ENCODE peak calls at places on chromosomes 4 and X, in seven cellular contexts. M is pancreas, Z is breast epithelium, V is Karpas-422, S is lower leg skin, L is cardiac muscle cell, O is PC-3. G is an unnamed sample.

GRCh38 chr4:28443786-28444412 is 1583.3 kb downstream of the STIM2 start:
- DNase-seq in M (peak), Z (no peak), V (no peak), S (no peak), L (peak), O (peak), G (peak)

GRCh38 chr4:173699841-173700475 is 169.9 kb upstream of the HAND2 start:
- DNase-seq in M (no peak), Z (no peak), V (no peak), S (no peak), L (no peak), O (no peak), G (no peak)

GRCh38 chrX:128975716-128976115 is 547.6 kb downstream of the SMARCA1 start:
- DNase-seq in M (peak), Z (no peak), V (peak), S (no peak), L (peak), O (peak), G (peak)

GRCh38 chr4:48640225-48640624 is 139.9 kb downstream of the FRYL start:
- DNase-seq in M (no peak), Z (no peak), V (no peak), S (no peak), L (no peak), O (no peak), G (no peak)

GRCh38 chrX:139751053-139751452 is 43.1 kb upstream of the MCF2 start:
- DNase-seq in M (no peak), Z (no peak), V (no peak), S (no peak), L (no peak), O (no peak), G (no peak)

GRCh38 chrX:1596676-1597344 is 5.4 kb downstream of the AKAP17A start:
- DNase-seq in M (no peak), Z (no peak), V (no peak), S (peak), L (no peak), O (no peak), G (no peak)

GRCh38 chrX:150899191-150899757 is 806 bp upstream of the CD99L2 start:
- DNase-seq in M (peak), Z (peak), V (peak), S (peak), L (peak), O (peak), G (peak)

GRCh38 chr4:80694178-80694577 is 336.3 kb upstream of the BMP3 start:
- DNase-seq in M (no peak), Z (no peak), V (no peak), S (no peak), L (no peak), O (peak), G (no peak)

GRCh38 chr4:44160776-44161377 is 287.7 kb downstream of the KCTD8 start:
- DNase-seq in M (no peak), Z (no peak), V (no peak), S (no peak), L (no peak), O (no peak), G (no peak)

GRCh38 chrX:69285881-69286545 is 120.8 kb upstream of the PJA1 start:
- DNase-seq in M (peak), Z (peak), V (peak), S (peak), L (peak), O (peak), G (peak)

GRCh38 chr4:109588176-109588575 is 28.1 kb downstream of the MCUB start:
- DNase-seq in M (no peak), Z (no peak), V (peak), S (no peak), L (no peak), O (no peak), G (no peak)

GRCh38 chr4:112099701-112100289 is 45.5 kb upstream of the FAM241A start:
- DNase-seq in M (no peak), Z (no peak), V (peak), S (no peak), L (peak), O (peak), G (no peak)

GRCh38 chr4:127143460-127144190 is 489.1 kb upstream of the INTU start:
- DNase-seq in M (no peak), Z (no peak), V (no peak), S (no peak), L (no peak), O (peak), G (no peak)

GRCh38 chr4:54661156-54661555 is 3.4 kb downstream of the KIT start:
- DNase-seq in M (no peak), Z (no peak), V (no peak), S (no peak), L (no peak), O (peak), G (no peak)

GRCh38 chr4:11469900-11470708 is 41.4 kb upstream of the HS3ST1 start:
- DNase-seq in M (no peak), Z (no peak), V (no peak), S (no peak), L (no peak), O (no peak), G (no peak)

GRCh38 chrX:53930513-53931380 is 113.5 kb downstream of the PHF8 start:
- DNase-seq in M (no peak), Z (no peak), V (no peak), S (no peak), L (no peak), O (no peak), G (no peak)

GRCh38 chr4:105495667-105496066 is 21.8 kb upstream of the PPA2 start:
- DNase-seq in M (no peak), Z (no peak), V (no peak), S (no peak), L (no peak), O (peak), G (no peak)

GRCh38 chr4:128347930-128348660 is 60.5 kb upstream of the PGRMC2 start:
- DNase-seq in M (no peak), Z (no peak), V (no peak), S (no peak), L (no peak), O (peak), G (no peak)

DNA sequence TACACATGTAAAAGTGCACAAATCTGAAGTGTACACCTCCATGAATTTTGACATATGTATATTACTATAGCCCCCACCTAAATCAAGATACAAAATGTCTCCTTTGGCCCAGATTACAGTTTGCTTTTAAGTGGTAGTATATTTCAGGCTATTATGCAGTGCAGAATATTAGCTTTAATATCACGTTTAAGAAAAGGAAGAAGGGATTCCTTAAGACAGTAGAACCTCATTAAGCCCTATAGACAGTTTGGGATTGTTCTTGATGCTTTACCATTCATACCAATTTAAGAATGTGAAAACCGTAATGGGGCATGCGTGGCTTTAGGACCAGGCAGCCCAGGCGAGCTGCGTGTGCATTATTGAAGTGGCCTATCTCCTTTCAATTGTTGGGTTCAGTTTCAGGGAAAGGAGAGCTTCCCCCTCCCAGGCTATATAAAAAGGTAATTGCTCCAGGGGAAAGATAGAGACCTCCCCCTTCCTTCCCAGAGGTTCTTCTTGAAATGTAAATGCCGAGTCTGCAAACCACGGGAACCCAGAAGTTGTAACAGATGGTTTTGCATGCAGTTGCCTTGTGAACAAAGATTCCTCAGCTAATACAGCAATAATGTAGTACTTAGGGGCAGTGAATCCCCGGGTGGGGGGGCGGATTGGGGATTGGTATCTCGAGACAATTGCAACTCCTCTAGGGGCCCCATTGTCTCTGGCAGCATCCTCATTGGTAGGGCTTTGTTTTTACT is 106.1 kb downstream of the UCHL1 start:
- DNase-seq in M (no peak), Z (no peak), V (no peak), S (no peak), L (no peak), O (no peak), G (peak)
- H3K4me3 ChIP-seq in M (no peak), Z (no peak), V (no peak), S (no peak), L (no peak), O (peak), G (peak)

DNA sequence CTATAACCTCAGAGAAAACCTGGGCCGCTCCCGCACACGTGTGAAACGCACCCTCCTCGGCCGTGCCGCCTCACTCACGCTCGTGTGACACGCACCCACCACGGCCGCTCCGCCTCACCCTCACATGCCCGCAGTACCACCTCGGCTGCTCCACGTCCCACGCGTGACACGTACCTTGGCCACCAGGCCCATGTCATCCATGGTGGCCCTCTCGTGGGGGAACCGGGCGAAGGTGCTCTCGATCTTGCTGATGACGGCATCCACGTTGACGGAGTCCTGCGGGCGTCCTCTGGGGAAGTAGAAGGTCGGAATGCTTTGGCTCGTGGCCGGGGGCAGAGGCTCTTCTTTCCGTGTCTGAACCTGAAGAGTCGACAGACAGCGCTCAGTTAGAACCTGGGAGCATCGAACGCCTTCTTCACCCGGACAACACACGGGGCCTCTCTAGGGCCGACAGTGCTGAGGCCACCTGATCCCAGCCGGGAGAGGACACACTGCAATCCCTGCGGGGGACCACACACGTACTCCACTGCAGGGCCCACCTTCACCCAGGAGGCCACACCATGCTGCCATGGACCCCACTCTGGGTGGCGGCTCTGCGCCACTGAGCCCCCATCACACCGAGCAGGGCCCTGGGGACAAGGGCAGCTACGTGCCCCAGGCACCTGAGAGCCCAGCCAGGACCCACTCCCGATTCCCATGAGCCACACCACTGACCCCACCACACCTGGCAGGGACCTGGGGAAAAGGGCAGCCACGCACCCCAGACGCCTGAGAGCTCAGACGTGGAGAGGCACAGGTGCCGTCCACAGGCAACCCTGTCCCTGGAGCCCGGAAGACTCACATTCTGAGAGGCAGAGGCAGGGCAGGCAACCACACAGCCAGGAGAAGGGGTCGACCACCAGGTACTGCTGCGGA is 25.2 kb downstream of the PPP2R3B start:
- DNase-seq in M (no peak), Z (no peak), V (no peak), S (no peak), L (no peak), O (no peak), G (no peak)
- H3K4me3 ChIP-seq in M (no peak), Z (no peak), V (no peak), S (no peak), L (no peak), O (no peak), G (no peak)

DNA sequence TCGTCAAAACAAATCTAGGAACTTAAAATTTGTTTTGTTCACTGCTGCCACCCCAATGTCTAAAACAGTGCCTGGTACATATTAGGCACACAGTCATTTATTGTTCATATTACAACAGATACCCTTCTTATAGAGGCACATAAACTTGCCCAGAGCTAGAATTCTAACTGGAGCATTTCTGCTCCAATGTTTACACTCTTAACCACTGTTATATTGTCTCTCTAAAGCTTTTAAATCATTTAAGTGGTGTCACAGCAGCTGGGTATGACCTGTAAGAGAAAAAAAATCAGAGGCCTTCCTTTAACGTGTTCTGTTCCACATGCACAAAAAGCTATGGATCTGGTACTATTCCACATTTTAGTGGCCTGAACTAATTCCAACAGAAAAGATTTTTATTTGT is 3.0 kb downstream of the UBE2D3 start:
- DNase-seq in M (no peak), Z (no peak), V (no peak), S (no peak), L (no peak), O (no peak), G (no peak)
- H3K4me3 ChIP-seq in M (peak), Z (peak), V (peak), S (no peak), L (peak), O (peak), G (no peak)

GRCh38 chr4:185128272-185129119 is 14.6 kb upstream of the SLC25A4 start:
- DNase-seq in M (peak), Z (no peak), V (no peak), S (no peak), L (peak), O (no peak), G (peak)
- H3K4me3 ChIP-seq in M (peak), Z (peak), V (no peak), S (peak), L (peak), O (peak), G (peak)

GRCh38 chrX:56802921-56803848 is 74.1 kb downstream of the NBDY start:
- DNase-seq in M (peak), Z (peak), V (peak), S (peak), L (peak), O (peak), G (peak)
- H3K4me3 ChIP-seq in M (peak), Z (peak), V (peak), S (no peak), L (no peak), O (no peak), G (no peak)

DNA sequence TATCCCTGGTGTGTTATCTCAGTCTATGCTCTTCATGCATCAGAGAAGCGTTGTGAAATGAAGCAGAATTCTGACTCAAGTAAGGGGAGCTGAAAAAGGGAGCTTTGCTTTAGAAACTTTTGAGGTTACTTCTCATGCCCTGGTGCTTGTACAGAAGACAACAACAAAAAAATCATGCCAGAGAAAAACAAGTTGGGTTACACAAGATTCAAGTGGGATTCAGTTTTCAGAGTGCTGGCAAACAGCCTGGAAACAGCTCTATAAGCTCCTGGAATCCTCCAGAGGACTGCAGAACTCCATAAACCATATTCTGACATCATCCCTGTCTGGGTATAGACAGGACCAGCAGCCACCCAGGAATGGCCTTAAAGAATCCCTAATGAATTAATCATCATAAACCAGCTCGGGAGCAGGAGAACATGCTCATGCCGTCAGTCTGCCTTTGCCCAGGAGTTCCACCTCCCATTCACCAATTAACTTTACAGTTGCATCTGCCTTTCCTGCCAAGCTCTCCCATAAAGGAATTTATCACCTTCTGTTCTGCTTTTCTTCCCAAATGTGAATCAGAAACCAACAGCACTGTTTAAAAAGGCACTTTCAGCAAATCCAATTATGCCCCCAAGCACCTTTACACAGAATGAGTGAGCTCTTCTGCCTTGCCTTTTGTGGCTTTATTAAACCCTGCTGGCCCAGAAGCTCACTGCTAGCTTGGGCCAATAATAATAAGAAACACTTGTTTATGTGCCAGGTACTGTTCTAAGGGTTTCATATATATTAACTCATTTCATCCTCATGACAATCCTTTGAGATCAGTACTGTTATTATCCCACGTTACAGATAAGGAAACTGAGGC is 54.5 kb upstream of the FBXW7 start:
- DNase-seq in M (no peak), Z (peak), V (no peak), S (peak), L (no peak), O (peak), G (peak)
- H3K4me3 ChIP-seq in M (no peak), Z (peak), V (no peak), S (no peak), L (no peak), O (no peak), G (no peak)